ENCODE peak calls at places on chromosomes 4 and X, in four cellular contexts. Z is K562, J is HepG2, B is SK-N-SH. M is an unnamed sample.

GRCh38 chr4:159071969-159072765 is 30.7 kb upstream of the RAPGEF2 start:
- DNase-seq in Z (no peak), J (no peak), B (no peak), M (no peak)

GRCh38 chrX:8726031-8726652 is 5.8 kb downstream of the ANOS1 start:
- DNase-seq in Z (no peak), J (no peak), B (no peak), M (no peak)

GRCh38 chrX:2507904-2508630 is 7.3 kb upstream of the DHRSX start:
- DNase-seq in Z (no peak), J (no peak), B (no peak), M (no peak)

GRCh38 chrX:1595711-1596060 is 4.3 kb downstream of the AKAP17A start:
- DNase-seq in Z (no peak), J (no peak), B (no peak), M (no peak)

GRCh38 chrX:112270991-112271390 is 188.4 kb upstream of the TRPC5 start:
- DNase-seq in Z (no peak), J (no peak), B (no peak), M (no peak)

GRCh38 chrX:63560601-63561218 is 209.6 kb upstream of the SPIN4 start:
- DNase-seq in Z (peak; percentile 46), J (peak; percentile 81), B (peak; percentile 55), M (peak; percentile 62)

GRCh38 chr4:26762650-26763049 is 98.0 kb upstream of the STIM2 start:
- DNase-seq in Z (no peak), J (no peak), B (no peak), M (no peak)

GRCh38 chr4:139892973-139893736 is 227.5 kb downstream of the MGST2 start:
- DNase-seq in Z (no peak), J (no peak), B (no peak), M (no peak)

GRCh38 chr4:15703439-15703838 is 574 bp downstream of the BST1 start:
- DNase-seq in Z (no peak), J (no peak), B (no peak), M (no peak)

GRCh38 chr4:6123976-6124375 is 76.4 kb downstream of the JAKMIP1 start:
- DNase-seq in Z (no peak), J (no peak), B (no peak), M (no peak)

GRCh38 chrX:109839694-109840358 is 106.8 kb upstream of the ACSL4 start:
- DNase-seq in Z (peak; percentile 57), J (no peak), B (no peak), M (peak; percentile 31)

GRCh38 chr4:16120720-16121119 is 36.9 kb upstream of the PROM1 start:
- DNase-seq in Z (no peak), J (no peak), B (no peak), M (no peak)

GRCh38 chr4:38563703-38564490 is 100.1 kb upstream of the KLF3 start:
- DNase-seq in Z (no peak), J (no peak), B (no peak), M (no peak)

GRCh38 chrX:47644557-47645091 is 5.7 kb downstream of the ELK1 start:
- DNase-seq in Z (no peak), J (no peak), B (peak; percentile 65), M (peak; percentile 25)

GRCh38 chr4:122639181-122639580 is 18.3 kb upstream of the IL21 start:
- DNase-seq in Z (no peak), J (no peak), B (no peak), M (no peak)

GRCh38 chr4:38330321-38330720 is 333.7 kb upstream of the KLF3 start:
- DNase-seq in Z (no peak), J (no peak), B (peak; percentile 71), M (no peak)

GRCh38 chr4:2792711-2793577 is at the start of gene SH3BP2:
- DNase-seq in Z (peak; percentile 97), J (peak; percentile 63), B (peak; percentile 96), M (peak; percentile 88)
- TF ChIP-seq FOXJ3 in Z (no peak), J (no peak), B (no peak), M (no peak)

GRCh38 chr4:54232151-54232688 is 3.1 kb downstream of the PDGFRA start:
- DNase-seq in Z (no peak), J (no peak), B (no peak), M (no peak)

GRCh38 chr4:54233128-54233696 is 4.1 kb downstream of the PDGFRA start:
- DNase-seq in Z (peak; percentile 74), J (peak; percentile 55), B (peak; percentile 91), M (peak; percentile 84)

GRCh38 chr4:54231419-54232150 is 2.5 kb downstream of the PDGFRA start:
- DNase-seq in Z (no peak), J (no peak), B (peak; percentile 77), M (peak; percentile 56)

GRCh38 chr4:54234497-54235205 is 5.6 kb downstream of the PDGFRA start:
- DNase-seq in Z (no peak), J (no peak), B (peak; percentile 30), M (no peak)

GRCh38 chr4:54233697-54234496 is 4.8 kb downstream of the PDGFRA start:
- DNase-seq in Z (peak; percentile 78), J (peak; percentile 52), B (peak; percentile 76), M (peak; percentile 77)
- TF ChIP-seq FOXJ3 in Z (no peak), J (no peak), B (no peak), M (no peak)

GRCh38 chr4:87036713-87037112 is 101.9 kb downstream of the AFF1 start:
- DNase-seq in Z (no peak), J (no peak), B (no peak), M (no peak)

GRCh38 chr4:87037921-87038320 is 103.1 kb downstream of the AFF1 start:
- DNase-seq in Z (no peak), J (no peak), B (no peak), M (no peak)

GRCh38 chr4:87035881-87036509 is 101.2 kb downstream of the AFF1 start:
- DNase-seq in Z (no peak), J (no peak), B (no peak), M (no peak)

GRCh38 chr4:87041142-87041541 is 106.3 kb downstream of the AFF1 start:
- DNase-seq in Z (no peak), J (no peak), B (no peak), M (no peak)

DNA sequence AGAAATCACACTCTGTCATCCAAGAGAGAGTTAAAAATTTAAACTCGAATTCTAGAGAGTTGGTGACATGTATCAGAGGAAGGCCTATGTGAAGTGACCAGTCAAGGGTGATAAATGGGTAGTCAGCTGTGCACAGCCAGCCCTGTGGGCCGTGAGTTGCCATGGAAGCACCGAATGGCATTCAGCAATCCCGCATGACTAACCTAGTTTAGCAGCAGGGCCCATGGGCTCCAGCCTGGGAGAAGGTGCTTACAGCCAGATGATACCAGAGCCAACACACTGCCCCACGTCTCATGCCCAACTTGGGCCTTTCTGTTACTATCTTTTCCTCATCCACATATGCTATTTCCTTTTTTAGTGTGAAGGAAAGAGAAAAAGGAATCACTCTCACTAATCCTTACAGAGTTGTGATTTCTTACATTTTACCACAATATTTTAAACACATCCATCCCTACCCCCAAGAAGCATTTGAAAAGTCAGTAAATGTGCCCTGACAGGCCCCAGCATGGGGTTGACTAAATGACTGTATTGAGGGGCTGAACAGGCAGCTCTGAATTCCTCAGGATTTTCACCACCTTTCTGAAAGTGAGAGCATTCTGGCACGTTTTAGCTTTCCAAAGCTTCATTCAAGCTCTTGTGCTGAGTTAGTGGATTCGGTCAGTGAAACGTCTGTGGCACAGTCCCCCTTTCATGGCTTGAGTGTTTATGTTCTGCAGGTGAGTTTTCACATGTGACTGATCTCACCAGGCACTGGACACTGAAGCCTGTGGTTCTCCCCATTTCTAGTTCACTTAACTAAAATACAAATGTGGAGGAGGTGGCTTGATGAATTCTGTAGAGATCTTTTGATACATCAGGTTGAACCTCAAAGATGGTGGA is 104.3 kb downstream of the AFF1 start:
- DNase-seq in Z (no peak), J (no peak), B (peak; percentile 59), M (peak; percentile 52)
- TF ChIP-seq FOXJ3 in Z (no peak), J (no peak), B (no peak), M (no peak)

GRCh38 chrX:138708268-138708667 is 3.2 kb downstream of the FGF13 start:
- DNase-seq in Z (no peak), J (no peak), B (no peak), M (no peak)

GRCh38 chrX:138711399-138712347 is at the start of gene FGF13:
- DNase-seq in Z (no peak), J (peak; percentile 0), B (peak; percentile 35), M (peak; percentile 63)

GRCh38 chrX:138710311-138710791 is 1.2 kb downstream of the FGF13 start:
- DNase-seq in Z (no peak), J (no peak), B (no peak), M (peak; percentile 12)

GRCh38 chrX:138710866-138711331 is 618 bp downstream of the FGF13 start:
- DNase-seq in Z (no peak), J (no peak), B (no peak), M (peak; percentile 29)

DNA sequence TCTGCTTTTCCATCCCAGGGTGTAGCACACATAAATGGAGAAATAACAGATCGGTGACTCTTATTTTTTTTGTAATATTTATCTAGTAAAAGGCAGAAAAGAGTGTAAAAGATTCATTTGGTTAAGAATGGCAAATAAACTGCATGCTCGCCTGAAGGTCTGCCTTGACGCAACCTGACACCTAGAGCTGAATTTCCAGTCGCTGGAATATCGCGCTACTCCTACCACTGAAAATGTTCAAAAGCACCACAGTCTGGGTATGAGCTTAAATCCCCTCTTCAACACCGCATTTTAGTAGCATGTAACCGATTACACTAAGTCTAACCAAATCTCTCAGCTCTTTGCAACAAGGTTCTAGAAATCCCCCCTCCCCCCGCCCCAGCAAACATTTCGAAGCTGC is 1.6 kb downstream of the FGF13 start:
- DNase-seq in Z (no peak), J (no peak), B (no peak), M (peak; percentile 9)
- TF ChIP-seq FOXJ3 in Z (no peak), J (no peak), B (no peak), M (no peak)